ENCODE peak calls at places on chromosomes 3 and 15, in five cellular contexts. Y, F, O, I and K are unnamed samples.

GRCh38 chr15:90870354-90871096 is 2.1 kb downstream of the FURIN start:
- DNase-seq in O (no peak), F (no peak), Y (no peak), I (no peak), K (no peak)

GRCh38 chr3:39208463-39209055 is 16.2 kb upstream of the XIRP1 start:
- DNase-seq in O (peak; percentile 56), I (peak; percentile 53), F (peak; percentile 61), Y (peak; percentile 67), K (peak; percentile 41)

GRCh38 chr3:149936812-149937230 is 33.9 kb downstream of the PFN2 start:
- DNase-seq in I (peak; percentile 39), Y (peak; percentile 54), F (peak; percentile 49), O (peak; percentile 62), K (no peak)

GRCh38 chr15:52529289-52529929 is 729 bp upstream of the MYO5A start:
- DNase-seq in I (no peak), F (no peak), Y (no peak), O (no peak), K (no peak)

GRCh38 chr15:74817370-74817737 is 4.7 kb downstream of the LMAN1L start:
- DNase-seq in Y (peak; percentile 26), I (peak; percentile 95), F (no peak), O (peak; percentile 16), K (peak; percentile 64)

GRCh38 chr3:13706886-13707285 is 158.0 kb downstream of the FBLN2 start:
- DNase-seq in I (no peak), Y (no peak), O (no peak), F (no peak), K (no peak)

GRCh38 chr3:20458994-20459736 is 273.2 kb upstream of the SGO1 start:
- DNase-seq in O (no peak), I (no peak), Y (no peak), F (no peak), K (no peak)

GRCh38 chr3:149783576-149783975 is 8.8 kb downstream of the ANKUB1 start:
- DNase-seq in F (peak; percentile 23), O (peak; percentile 87), Y (no peak), I (no peak), K (no peak)

GRCh38 chr3:113697192-113698090 is 999 bp upstream of the USF3 start:
- DNase-seq in Y (no peak), O (peak; percentile 34), F (no peak), I (peak; percentile 40), K (no peak)

GRCh38 chr3:77381426-77381825 is 341.5 kb downstream of the ROBO2 start:
- DNase-seq in I (no peak), Y (no peak), F (no peak), O (no peak), K (no peak)

GRCh38 chr3:71579934-71580318 is 3.6 kb downstream of the FOXP1 start:
- DNase-seq in O (peak; percentile 57), Y (no peak), I (no peak), F (no peak), K (no peak)

GRCh38 chr3:73070675-73071575 is 9.5 kb downstream of the EBLN2 start:
- DNase-seq in Y (no peak), I (no peak), O (peak; percentile 92), F (no peak), K (no peak)

GRCh38 chr3:52259035-52259434 is 13.5 kb downstream of the PPM1M start:
- DNase-seq in I (no peak), O (no peak), F (no peak), Y (no peak), K (no peak)

GRCh38 chr3:42660898-42661297 is 7.4 kb downstream of the ZBTB47 start:
- DNase-seq in F (no peak), I (peak; percentile 73), O (no peak), Y (no peak), K (no peak)

GRCh38 chr3:77038468-77038927 is 1.4 kb upstream of the ROBO2 start:
- DNase-seq in Y (peak; percentile 60), O (peak; percentile 85), I (peak; percentile 52), F (no peak), K (peak; percentile 26)

GRCh38 chr3:72081456-72081855 is 296.5 kb upstream of the PROK2 start:
- DNase-seq in O (no peak), Y (no peak), F (no peak), I (no peak), K (no peak)

GRCh38 chr3:184556502-184557347 is 4.9 kb upstream of the EPHB3 start:
- DNase-seq in F (no peak), I (no peak), O (no peak), Y (no peak), K (no peak)

DNA sequence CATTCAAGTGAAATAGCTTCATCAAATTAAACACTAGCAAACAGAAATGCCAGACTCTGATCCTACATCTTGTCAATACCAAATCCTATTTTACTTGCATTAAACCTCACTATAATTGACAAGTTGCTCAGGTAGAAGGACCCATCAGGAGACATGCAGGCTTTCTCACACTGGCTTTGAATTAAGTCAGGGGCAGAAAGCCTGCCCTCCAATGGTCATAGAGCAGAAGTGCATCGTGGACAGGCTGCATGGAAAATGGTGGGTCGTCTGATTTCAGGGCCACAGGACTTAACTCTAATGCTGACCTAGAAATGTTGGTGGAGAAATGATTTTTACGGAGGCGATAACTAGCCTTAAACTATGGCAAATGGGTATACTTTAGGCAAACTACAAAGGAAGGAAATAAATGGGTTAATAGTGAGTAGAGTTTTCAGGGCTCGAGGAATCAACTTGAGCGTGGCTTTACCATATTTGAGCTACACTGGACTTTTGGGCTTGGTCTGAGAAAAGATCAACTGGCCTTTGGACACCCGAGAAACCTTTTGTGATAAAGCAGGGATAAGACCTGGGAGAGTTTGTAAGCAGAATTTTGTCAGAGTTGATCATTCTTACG is 283.9 kb downstream of the GRM7 start:
- DNase-seq in F (no peak), Y (peak; percentile 14), I (no peak), O (no peak), K (no peak)
- TF ChIP-seq CTCF in F (no peak), Y (peak; percentile 65), I (peak; percentile 32), O (no peak), K (peak; percentile 51)

DNA sequence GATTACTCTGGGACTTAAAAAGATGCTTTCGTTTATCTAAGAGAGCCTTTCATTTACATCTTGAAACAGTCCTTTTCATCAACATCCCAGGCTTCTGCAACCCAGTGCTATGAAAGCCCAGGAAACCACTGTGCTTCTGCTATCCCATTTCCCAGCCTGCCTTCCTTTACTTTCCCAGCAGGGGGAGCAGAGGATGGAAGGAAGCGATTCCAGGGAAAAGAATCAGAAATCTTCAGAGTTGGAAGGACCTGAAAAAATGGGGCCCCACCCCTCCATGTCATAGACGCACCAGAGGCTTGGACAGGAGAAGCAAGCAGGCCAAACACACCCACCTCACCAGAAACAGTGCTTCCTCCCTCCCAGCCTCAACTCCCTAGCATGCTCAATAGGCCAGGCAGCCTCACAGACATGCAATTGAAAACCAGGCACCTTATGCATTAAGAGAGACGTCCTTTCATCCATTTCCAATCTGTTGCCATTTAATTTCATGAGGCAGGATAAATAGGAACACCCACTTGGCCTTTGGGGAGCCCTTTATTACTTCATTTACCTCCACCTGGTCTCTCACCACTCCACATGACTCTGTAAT is 584.1 kb downstream of the NTRK3 start:
- DNase-seq in O (peak; percentile 41), I (peak; percentile 14), F (no peak), Y (peak; percentile 66), K (peak; percentile 16)
- TF ChIP-seq CTCF in O (peak; percentile 78), I (peak; percentile 63), F (no peak), Y (peak; percentile 77), K (peak; percentile 73)

GRCh38 chr3:107498646-107499045 is 24.1 kb upstream of the BBX start:
- DNase-seq in Y (no peak), I (no peak), O (no peak), F (no peak), K (no peak)

GRCh38 chr3:107487490-107487889 is 35.3 kb upstream of the BBX start:
- DNase-seq in I (no peak), O (no peak), Y (no peak), F (no peak), K (no peak)

GRCh38 chr3:107496855-107497254 is 25.9 kb upstream of the BBX start:
- DNase-seq in Y (no peak), F (no peak), I (no peak), O (peak; percentile 2), K (no peak)

GRCh38 chr3:107488942-107489341 is 33.8 kb upstream of the BBX start:
- DNase-seq in F (no peak), Y (no peak), I (peak; percentile 63), O (no peak), K (no peak)

GRCh38 chr3:107493134-107493533 is 29.6 kb upstream of the BBX start:
- DNase-seq in O (no peak), F (no peak), Y (no peak), I (no peak), K (no peak)
- TF ChIP-seq CTCF in O (no peak), F (no peak), Y (no peak), I (no peak), K (no peak)

GRCh38 chr15:25470230-25470629 is 31.4 kb upstream of the UBE3A start:
- DNase-seq in F (no peak), Y (no peak), O (no peak), I (no peak), K (no peak)
- TF ChIP-seq CTCF in F (no peak), Y (no peak), O (no peak), I (no peak), K (no peak)

GRCh38 chr3:196524527-196524926 is 9.4 kb upstream of the SMCO1 start:
- DNase-seq in Y (no peak), O (peak; percentile 17), F (no peak), I (no peak), K (no peak)
- TF ChIP-seq CTCF in Y (no peak), O (peak; percentile 25), F (no peak), I (no peak), K (peak; percentile 9)

DNA sequence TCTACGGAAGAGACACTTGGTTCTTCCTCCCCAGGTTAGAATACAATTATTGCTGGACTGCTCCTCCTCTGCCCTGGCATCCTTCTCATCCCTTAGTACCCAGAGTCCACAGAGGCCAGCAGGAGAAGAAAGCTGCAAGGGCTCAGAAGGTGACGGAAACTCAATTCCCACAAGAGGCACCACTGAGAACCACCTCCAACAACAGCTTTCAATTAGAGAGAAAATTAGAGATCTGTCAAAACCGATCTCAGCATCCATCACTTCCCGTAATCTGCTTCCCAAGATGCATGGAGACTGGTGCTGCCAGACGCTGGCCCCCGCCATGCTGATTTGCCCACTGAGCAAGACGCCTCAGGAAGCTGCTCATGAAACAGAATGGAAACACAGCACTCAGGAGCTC is 135.0 kb upstream of the PRICKLE2 start:
- DNase-seq in Y (no peak), F (no peak), O (no peak), I (no peak), K (no peak)
- TF ChIP-seq CTCF in Y (no peak), F (no peak), O (no peak), I (no peak), K (no peak)